ENCODE peak calls at places on chromosome 7, in nine cellular contexts. Z is C1 segment of cervical spinal cord; J is body of pancreas; H is NCI-H446 treated with DMSO at 0.1 percent for 48 hours; F is Caki2; M is hepatocyte; D is NCI-H1092; P is activated naive CD8-positive, alpha-beta T cell treated with anti-CD3 and anti-CD28 coated beads, Interleukin-2, amount 50 U/mL, for 24 hours; Y is SK-N-DZ. S is an unnamed sample.

GRCh38 chr7:139974179-139974811 is 88.5 kb downstream of the PARP12 start:
- DNase-seq in Z (no peak), J (no peak), H (no peak), F (no peak), M (no peak), D (no peak), P (no peak), Y (no peak), S (no peak)

GRCh38 chr7:69598487-69599148 is 343 bp downstream of the AUTS2 start:
- DNase-seq in Z (peak; percentile 64), J (no peak), H (no peak), F (peak; percentile 68), M (no peak), D (no peak), P (no peak), Y (peak; percentile 52), S (peak; percentile 0)

GRCh38 chr7:155913311-155913710 is 101.0 kb upstream of the SHH start:
- DNase-seq in Z (no peak), J (no peak), H (no peak), F (no peak), M (no peak), D (no peak), P (no peak), Y (no peak), S (no peak)

GRCh38 chr7:17302575-17303142 is 4.2 kb downstream of the AHR start:
- DNase-seq in Z (no peak), J (no peak), H (no peak), F (peak; percentile 53), M (peak; percentile 23), D (no peak), P (no peak), Y (no peak), S (no peak)

GRCh38 chr7:128790297-128791037 is 1.3 kb upstream of the CCDC136 start:
- DNase-seq in Z (no peak), J (no peak), H (no peak), F (no peak), M (no peak), D (no peak), P (no peak), Y (peak; percentile 62), S (no peak)

GRCh38 chr7:151286148-151286547 is 37.7 kb upstream of the SMARCD3 start:
- DNase-seq in Z (no peak), J (no peak), H (no peak), F (no peak), M (no peak), D (no peak), P (peak; percentile 19), Y (no peak), S (no peak)

GRCh38 chr7:65441010-65441409 is 67.4 kb downstream of the ZNF92 start:
- DNase-seq in Z (no peak), J (no peak), H (no peak), F (peak; percentile 32), M (no peak), D (no peak), P (no peak), Y (no peak), S (no peak)

GRCh38 chr7:107779647-107780099 is 23.4 kb downstream of the SLC26A3 start:
- DNase-seq in Z (no peak), J (no peak), H (no peak), F (no peak), M (peak; percentile 61), D (no peak), P (no peak), Y (no peak), S (no peak)

GRCh38 chr7:38846280-38846679 is 62.7 kb downstream of the VPS41 start:
- DNase-seq in Z (no peak), J (no peak), H (no peak), F (peak; percentile 74), M (peak; percentile 18), D (no peak), P (no peak), Y (no peak), S (no peak)

GRCh38 chr7:101245147-101245668 is 327 bp upstream of the FIS1 start:
- DNase-seq in Z (no peak), J (no peak), H (no peak), F (no peak), M (no peak), D (no peak), P (no peak), Y (no peak), S (peak; percentile 6)

GRCh38 chr7:18399624-18400235 is 95.8 kb upstream of the HDAC9 start:
- DNase-seq in Z (no peak), J (no peak), H (no peak), F (no peak), M (no peak), D (no peak), P (no peak), Y (no peak), S (no peak)

GRCh38 chr7:113004726-113005454 is 81.7 kb downstream of the GPR85 start:
- DNase-seq in Z (no peak), J (no peak), H (no peak), F (no peak), M (no peak), D (no peak), P (no peak), Y (peak; percentile 21), S (no peak)

GRCh38 chr7:96219382-96220130 is 102.3 kb downstream of the SLC25A13 start:
- DNase-seq in Z (no peak), J (no peak), H (peak; percentile 58), F (peak; percentile 87), M (no peak), D (no peak), P (no peak), Y (peak; percentile 8), S (no peak)

GRCh38 chr7:25073451-25073850 is 51.6 kb downstream of the CYCS start:
- DNase-seq in Z (no peak), J (no peak), H (no peak), F (no peak), M (peak; percentile 33), D (no peak), P (no peak), Y (no peak), S (no peak)

GRCh38 chr7:117908031-117908795 is 35.0 kb upstream of the CTTNBP2 start:
- DNase-seq in Z (no peak), J (no peak), H (no peak), F (no peak), M (no peak), D (no peak), P (no peak), Y (no peak), S (no peak)

GRCh38 chr7:8197994-8198698 is 63.8 kb downstream of the ICA1 start:
- DNase-seq in Z (no peak), J (no peak), H (no peak), F (no peak), M (no peak), D (no peak), P (peak; percentile 57), Y (no peak), S (no peak)

GRCh38 chr7:42010751-42011150 is 226.3 kb downstream of the GLI3 start:
- DNase-seq in Z (no peak), J (no peak), H (no peak), F (no peak), M (no peak), D (no peak), P (no peak), Y (no peak), S (no peak)

GRCh38 chr7:155007947-155008346 is 5.0 kb upstream of the PAXIP1 start:
- DNase-seq in Z (no peak), J (no peak), H (no peak), F (no peak), M (no peak), D (no peak), P (peak; percentile 17), Y (peak; percentile 29), S (no peak)

GRCh38 chr7:46993396-46993795 is 588.5 kb downstream of the TNS3 start:
- DNase-seq in Z (no peak), J (no peak), H (no peak), F (no peak), M (peak; percentile 42), D (no peak), P (no peak), Y (no peak), S (no peak)

GRCh38 chr7:113796557-113796956 is 122.3 kb downstream of the PPP1R3A start:
- DNase-seq in Z (no peak), J (no peak), H (no peak), F (no peak), M (no peak), D (no peak), P (no peak), Y (no peak), S (no peak)

GRCh38 chr7:69893915-69894314 is 295.6 kb downstream of the AUTS2 start:
- DNase-seq in Z (no peak), J (no peak), H (no peak), F (peak; percentile 6), M (peak; percentile 26), D (peak; percentile 3), P (no peak), Y (peak; percentile 52), S (no peak)

GRCh38 chr7:79968249-79968648 is 166.4 kb upstream of the GNAI1 start:
- DNase-seq in Z (no peak), J (no peak), H (no peak), F (no peak), M (no peak), D (no peak), P (no peak), Y (no peak), S (no peak)

GRCh38 chr7:139490130-139490529 is 6.7 kb upstream of the KLRG2 start:
- DNase-seq in Z (no peak), J (peak; percentile 90), H (no peak), F (peak; percentile 57), M (no peak), D (peak; percentile 29), P (no peak), Y (no peak), S (no peak)

GRCh38 chr7:75611557-75612178 is 119.5 kb downstream of the SPDYE5 start:
- DNase-seq in Z (peak; percentile 90), J (peak; percentile 73), H (no peak), F (peak; percentile 90), M (no peak), D (no peak), P (no peak), Y (no peak), S (no peak)

GRCh38 chr7:30139836-30140384 is 5.1 kb downstream of the MTURN start:
- DNase-seq in Z (no peak), J (no peak), H (no peak), F (no peak), M (no peak), D (no peak), P (no peak), Y (no peak), S (no peak)

GRCh38 chr7:51357821-51358220 is 41.2 kb upstream of the COBL start:
- DNase-seq in Z (no peak), J (no peak), H (no peak), F (no peak), M (no peak), D (no peak), P (no peak), Y (no peak), S (no peak)

GRCh38 chr7:32587431-32587948 is 92.2 kb downstream of the AVL9 start:
- DNase-seq in Z (no peak), J (no peak), H (no peak), F (peak; percentile 31), M (no peak), D (no peak), P (no peak), Y (no peak), S (no peak)

GRCh38 chr7:31955641-31956040 is 114.6 kb downstream of the PDE1C start:
- DNase-seq in Z (no peak), J (no peak), H (no peak), F (no peak), M (no peak), D (no peak), P (no peak), Y (no peak), S (no peak)

GRCh38 chr7:44764081-44764480 is 15.4 kb downstream of the ZMIZ2 start:
- DNase-seq in Z (no peak), J (no peak), H (no peak), F (no peak), M (no peak), D (no peak), P (no peak), Y (no peak), S (no peak)

GRCh38 chr7:16071246-16071857 is 350.0 kb downstream of the CRPPA start:
- DNase-seq in Z (no peak), J (no peak), H (peak; percentile 59), F (peak; percentile 48), M (peak; percentile 80), D (peak; percentile 68), P (no peak), Y (peak; percentile 59), S (no peak)

GRCh38 chr7:5234852-5235831 is 45.1 kb downstream of the WIPI2 start:
- DNase-seq in Z (no peak), J (no peak), H (no peak), F (peak; percentile 79), M (peak; percentile 56), D (no peak), P (no peak), Y (no peak), S (no peak)